ENCODE peak calls at places on chromosomes 4 and X, in ten cellular contexts. C, U, S, K, G, W, N, D, J and B are unnamed samples.

GRCh38 chrX:40420899-40421729 is 159.7 kb upstream of the ATP6AP2 start:
- DNase-seq in C (no peak), U (peak; percentile 3), S (no peak), K (no peak), G (no peak), W (peak; percentile 45), N (peak; percentile 60), D (no peak), J (no peak), B (no peak)

GRCh38 chr4:181958435-181958834 is 284.8 kb upstream of the TENM3 start:
- DNase-seq in C (no peak), U (peak; percentile 45), S (no peak), K (no peak), G (no peak), W (no peak), N (no peak), D (no peak), J (no peak), B (no peak)

GRCh38 chrX:9135901-9136510 is 102.1 kb upstream of the FAM9B start:
- DNase-seq in C (no peak), U (peak; percentile 39), S (no peak), K (peak; percentile 36), G (no peak), W (no peak), N (no peak), D (no peak), J (no peak), B (no peak)

GRCh38 chrX:10519278-10519677 is 101.1 kb downstream of the MID1 start:
- DNase-seq in C (no peak), U (no peak), S (no peak), K (no peak), G (no peak), W (no peak), N (no peak), D (no peak), J (no peak), B (no peak)

GRCh38 chr4:168716411-168717129 is 219.7 kb downstream of the PALLD start:
- DNase-seq in C (no peak), U (peak; percentile 51), S (no peak), K (no peak), G (no peak), W (no peak), N (no peak), D (no peak), J (no peak), B (peak; percentile 43)

GRCh38 chr4:73609688-73610087 is 10.5 kb downstream of the RASSF6 start:
- DNase-seq in C (no peak), U (peak; percentile 78), S (no peak), K (no peak), G (no peak), W (no peak), N (no peak), D (no peak), J (no peak), B (no peak)

GRCh38 chr4:37737456-37737855 is 51.3 kb upstream of the RELL1 start:
- DNase-seq in C (no peak), U (peak; percentile 82), S (no peak), K (no peak), G (no peak), W (no peak), N (no peak), D (no peak), J (no peak), B (no peak)

GRCh38 chrX:67555578-67556203 is 11.9 kb downstream of the AR start:
- DNase-seq in C (no peak), U (peak; percentile 62), S (no peak), K (peak; percentile 52), G (peak; percentile 47), W (peak; percentile 58), N (no peak), D (peak; percentile 30), J (peak; percentile 29), B (peak; percentile 38)

GRCh38 chr4:189547537-189547936 is 393.1 kb upstream of the FRG1 start:
- DNase-seq in C (no peak), U (no peak), S (no peak), K (no peak), G (no peak), W (no peak), N (no peak), D (no peak), J (no peak), B (no peak)

GRCh38 chr4:81195475-81195874 is 19.5 kb downstream of the PRKG2 start:
- DNase-seq in C (no peak), U (no peak), S (no peak), K (no peak), G (no peak), W (no peak), N (no peak), D (no peak), J (no peak), B (no peak)

GRCh38 chrX:103187953-103188475 is 26.9 kb upstream of the BEX4 start:
- DNase-seq in C (no peak), U (no peak), S (no peak), K (no peak), G (no peak), W (peak; percentile 25), N (no peak), D (no peak), J (no peak), B (no peak)

GRCh38 chr4:184695178-184695896 is 38.6 kb downstream of the CENPU start:
- DNase-seq in C (no peak), U (no peak), S (no peak), K (no peak), G (no peak), W (no peak), N (no peak), D (no peak), J (no peak), B (no peak)

GRCh38 chr4:82437285-82438005 is 7.1 kb downstream of the ENOPH1 start:
- DNase-seq in C (no peak), U (no peak), S (no peak), K (no peak), G (no peak), W (no peak), N (no peak), D (no peak), J (no peak), B (no peak)

GRCh38 chr4:180741703-180742102 is 1501.5 kb upstream of the TENM3 start:
- DNase-seq in C (no peak), U (no peak), S (no peak), K (no peak), G (no peak), W (no peak), N (no peak), D (no peak), J (no peak), B (no peak)

GRCh38 chr4:100117749-100118148 is 72.5 kb downstream of the DDIT4L start:
- DNase-seq in C (no peak), U (no peak), S (no peak), K (peak; percentile 46), G (no peak), W (no peak), N (no peak), D (no peak), J (no peak), B (no peak)

GRCh38 chr4:80586716-80587115 is 251.2 kb downstream of the CFAP299 start:
- DNase-seq in C (no peak), U (no peak), S (no peak), K (no peak), G (no peak), W (no peak), N (no peak), D (no peak), J (no peak), B (no peak)

GRCh38 chrX:37388413-37388812 is 39.2 kb downstream of the PRRG1 start:
- DNase-seq in C (no peak), U (no peak), S (no peak), K (no peak), G (no peak), W (no peak), N (no peak), D (no peak), J (no peak), B (no peak)

GRCh38 chr4:25981749-25982148 is 67.7 kb downstream of the SMIM20 start:
- DNase-seq in C (no peak), U (no peak), S (no peak), K (no peak), G (no peak), W (no peak), N (no peak), D (no peak), J (no peak), B (no peak)

GRCh38 chr4:57652765-57653164 is 542.6 kb upstream of the IGFBP7 start:
- DNase-seq in C (no peak), U (no peak), S (no peak), K (no peak), G (no peak), W (no peak), N (no peak), D (no peak), J (no peak), B (no peak)

GRCh38 chr4:125321709-125322362 is 7.1 kb downstream of the FAT4 start:
- DNase-seq in C (no peak), U (peak; percentile 78), S (no peak), K (peak; percentile 76), G (no peak), W (no peak), N (no peak), D (no peak), J (no peak), B (no peak)

GRCh38 chr4:97942951-97943350 is 200.3 kb downstream of the STPG2 start:
- DNase-seq in C (no peak), U (no peak), S (no peak), K (no peak), G (no peak), W (no peak), N (no peak), D (no peak), J (no peak), B (no peak)

GRCh38 chr4:37245391-37245954 is 930 bp downstream of the NWD2 start:
- DNase-seq in C (no peak), U (peak; percentile 7), S (no peak), K (no peak), G (no peak), W (no peak), N (no peak), D (no peak), J (no peak), B (no peak)

GRCh38 chrX:3160771-3161170 is 119.5 kb downstream of the ARSF start:
- DNase-seq in C (no peak), U (no peak), S (no peak), K (no peak), G (no peak), W (no peak), N (no peak), D (no peak), J (no peak), B (no peak)

GRCh38 chr4:10741221-10741620 is 56.7 kb upstream of the CLNK start:
- DNase-seq in C (no peak), U (no peak), S (no peak), K (no peak), G (no peak), W (no peak), N (no peak), D (no peak), J (no peak), B (no peak)

GRCh38 chr4:82352825-82353370 is 20.9 kb downstream of the HNRNPD start:
- DNase-seq in C (no peak), U (peak; percentile 23), S (no peak), K (no peak), G (no peak), W (no peak), N (no peak), D (no peak), J (no peak), B (no peak)

GRCh38 chrX:15269120-15269519 is 763 bp downstream of the ASB9 start:
- DNase-seq in C (no peak), U (no peak), S (no peak), K (no peak), G (no peak), W (no peak), N (no peak), D (no peak), J (no peak), B (no peak)